ENCODE peak calls at places on chromosome 20, in ten cellular contexts. Z, J, G, Y, T, M, Q, A, L and V are unnamed samples.

GRCh38 chr20:3115190-3116107 is 30.9 kb upstream of the AVP start:
- DNase-seq in L (peak; percentile 45), Y (no peak), G (no peak), M (peak; percentile 37), A (peak; percentile 81), Z (no peak), Q (peak; percentile 21), T (no peak), J (no peak), V (peak; percentile 67)

GRCh38 chr20:39822667-39823066 is 860.5 kb downstream of the DHX35 start:
- DNase-seq in Q (no peak), M (peak; percentile 46), J (no peak), T (peak; percentile 15), Z (peak; percentile 34), G (no peak), A (peak; percentile 4), L (no peak), Y (no peak), V (no peak)

GRCh38 chr20:44959082-44959895 is 908 bp downstream of the TOMM34 start:
- DNase-seq in Z (no peak), L (peak; percentile 40), J (no peak), A (peak; percentile 75), Q (no peak), Y (no peak), M (peak; percentile 86), G (no peak), T (no peak), V (peak; percentile 31)

GRCh38 chr20:44247676-44248419 is 740 bp downstream of the GDAP1L1 start:
- DNase-seq in M (peak; percentile 5), Q (no peak), A (peak; percentile 78), Y (no peak), G (no peak), J (no peak), L (no peak), T (no peak), Z (peak; percentile 3), V (peak; percentile 76)

GRCh38 chr20:45583502-45583901 is 4.4 kb upstream of the WFDC8 start:
- DNase-seq in Y (no peak), A (no peak), T (no peak), Q (no peak), Z (no peak), M (no peak), J (no peak), G (no peak), L (no peak), V (no peak)

GRCh38 chr20:61531553-61532345 is 279.7 kb downstream of the CDH4 start:
- DNase-seq in G (no peak), J (no peak), Q (no peak), M (no peak), L (no peak), A (no peak), T (no peak), Y (no peak), Z (no peak), V (no peak)

GRCh38 chr20:32972181-32973076 is 31.8 kb downstream of the SUN5 start:
- DNase-seq in M (no peak), T (no peak), L (no peak), A (peak; percentile 47), Q (peak; percentile 97), Z (no peak), G (peak; percentile 82), J (no peak), Y (no peak), V (no peak)

GRCh38 chr20:45337367-45338120 is 10.7 kb downstream of the SDC4 start:
- DNase-seq in L (peak; percentile 88), Q (no peak), A (no peak), Y (no peak), Z (peak; percentile 81), G (no peak), T (peak; percentile 83), J (peak; percentile 74), M (peak; percentile 81), V (no peak)

GRCh38 chr20:57432874-57433491 is 41.8 kb downstream of the RBM38 start:
- DNase-seq in J (peak; percentile 79), M (peak; percentile 21), L (no peak), Y (no peak), T (no peak), G (no peak), A (peak; percentile 90), Q (peak; percentile 80), Z (no peak), V (no peak)

GRCh38 chr20:35539756-35540212 is 2.1 kb upstream of the ERGIC3 start:
- DNase-seq in Z (no peak), Y (peak; percentile 96), A (peak; percentile 99), J (peak; percentile 56), M (no peak), T (no peak), Q (no peak), L (no peak), G (no peak), V (peak; percentile 87)

GRCh38 chr20:23084845-23085355 is 1.2 kb downstream of the CD93 start:
- DNase-seq in Y (no peak), T (no peak), J (no peak), A (no peak), G (peak; percentile 82), Z (no peak), M (no peak), Q (no peak), L (no peak), V (no peak)

GRCh38 chr20:64247970-64248841 is 7.3 kb upstream of the PCMTD2 start:
- DNase-seq in G (peak; percentile 77), Y (no peak), J (no peak), Z (no peak), M (no peak), T (no peak), Q (no peak), L (no peak), A (no peak), V (no peak)

GRCh38 chr20:60126975-60127374 is 168.8 kb downstream of the CDH26 start:
- DNase-seq in M (no peak), G (peak; percentile 37), J (no peak), T (no peak), Q (no peak), Z (no peak), A (no peak), Y (no peak), L (no peak), V (no peak)

GRCh38 chr20:58651823-58652605 is 931 bp downstream of the STX16 start:
- DNase-seq in Y (peak; percentile 20), A (peak; percentile 93), M (peak; percentile 79), T (no peak), L (peak; percentile 73), G (no peak), J (peak; percentile 76), Z (peak; percentile 31), Q (peak; percentile 88), V (peak; percentile 90)

GRCh38 chr20:37245671-37246237 is 15.9 kb downstream of the GHRH start:
- DNase-seq in Z (no peak), Y (peak; percentile 90), A (no peak), T (no peak), G (no peak), M (no peak), Q (no peak), J (no peak), L (no peak), V (no peak)

GRCh38 chr20:38725959-38726848 is 1.9 kb downstream of the SLC32A1 start:
- DNase-seq in G (no peak), A (no peak), Q (no peak), Y (no peak), T (no peak), Z (no peak), L (no peak), M (no peak), J (no peak), V (no peak)

GRCh38 chr20:14568225-14568624 is 230.8 kb upstream of the FLRT3 start:
- DNase-seq in M (peak; percentile 37), L (no peak), J (no peak), T (no peak), A (no peak), Z (no peak), G (no peak), Y (no peak), Q (no peak), V (peak; percentile 46)

GRCh38 chr20:3563548-3564177 is 92.8 kb downstream of the ATRN start:
- DNase-seq in Y (peak; percentile 18), A (peak; percentile 76), L (peak; percentile 56), Q (no peak), G (no peak), M (peak; percentile 39), T (no peak), Z (peak; percentile 22), J (no peak), V (peak; percentile 47)

GRCh38 chr20:21396045-21396893 is 1.1 kb downstream of the NKX2-4 start:
- DNase-seq in Z (no peak), Y (peak; percentile 62), Q (no peak), L (no peak), G (no peak), M (peak; percentile 25), A (no peak), T (no peak), J (no peak), V (no peak)

GRCh38 chr20:50191566-50192363 is 1.1 kb downstream of the CEBPB start:
- DNase-seq in Y (peak; percentile 32), Z (no peak), T (no peak), J (no peak), A (peak; percentile 86), M (peak; percentile 46), G (peak; percentile 89), L (no peak), Q (peak; percentile 69), V (peak; percentile 72)

GRCh38 chr20:50304501-50304856 is 113.8 kb downstream of the CEBPB start:
- DNase-seq in L (peak; percentile 97), M (no peak), Q (no peak), G (peak; percentile 94), J (no peak), T (peak; percentile 72), Y (no peak), A (no peak), Z (peak; percentile 92), V (no peak)

GRCh38 chr20:49636447-49636846 is 68.5 kb upstream of the PTGIS start:
- DNase-seq in J (peak; percentile 65), G (no peak), L (no peak), Z (no peak), M (no peak), T (no peak), Q (no peak), Y (peak; percentile 94), A (no peak), V (no peak)

GRCh38 chr20:49460916-49461315 is 21.6 kb downstream of the KCNB1 start:
- DNase-seq in Q (no peak), A (no peak), M (peak; percentile 81), T (no peak), G (no peak), J (no peak), L (no peak), Z (no peak), Y (peak; percentile 31), V (no peak)

GRCh38 chr20:3367125-3367524 is 40.3 kb downstream of the DNAAF9 start:
- DNase-seq in A (no peak), G (no peak), Y (no peak), L (no peak), J (no peak), Z (no peak), T (no peak), Q (no peak), M (no peak), V (no peak)

GRCh38 chr20:59821788-59822187 is 111.6 kb downstream of the SYCP2 start:
- DNase-seq in L (no peak), J (no peak), Z (no peak), G (peak; percentile 74), A (no peak), M (no peak), T (no peak), Y (no peak), Q (no peak), V (no peak)

GRCh38 chr20:41701596-41702350 is 83.6 kb upstream of the CHD6 start:
- DNase-seq in L (no peak), T (no peak), A (no peak), G (no peak), Z (peak; percentile 31), M (no peak), Y (no peak), J (no peak), Q (no peak), V (no peak)

GRCh38 chr20:33668087-33668790 is 1.5 kb downstream of the ACTL10 start:
- DNase-seq in A (no peak), M (no peak), J (peak; percentile 84), L (no peak), Q (no peak), G (peak; percentile 94), Z (no peak), Y (peak; percentile 72), T (no peak), V (peak; percentile 57)

GRCh38 chr20:60057866-60058807 is 99.9 kb downstream of the CDH26 start:
- DNase-seq in Q (no peak), T (no peak), Z (no peak), Y (peak; percentile 59), J (peak; percentile 74), M (no peak), A (no peak), L (peak; percentile 49), G (peak; percentile 84), V (no peak)